ENCODE peak calls at places on chromosomes 5 and 9, in five cellular contexts. One of them, this sample, is unnamed.

GRCh38 chr9:22446589-22446949 is at the start of gene DMRTA1:
- DNase-seq in GM12878: no peak
- DNase-seq in omental fat pad: no peak
- DNase-seq in foreskin keratinocyte: peak
- DNase-seq in WTC11: peak
- DNase-seq in this sample: peak

GRCh38 chr5:166909040-166909439 is 1382.4 kb upstream of the WWC1 start:
- DNase-seq in WTC11: no peak
- DNase-seq in foreskin keratinocyte: peak
- DNase-seq in GM12878: no peak
- DNase-seq in omental fat pad: no peak
- DNase-seq in this sample: no peak

GRCh38 chr5:10662083-10662482 is 98.2 kb downstream of the ANKRD33B start:
- DNase-seq in WTC11: no peak
- DNase-seq in GM12878: no peak
- DNase-seq in omental fat pad: no peak
- DNase-seq in foreskin keratinocyte: no peak
- DNase-seq in this sample: no peak

GRCh38 chr5:32319392-32319791 is 6.7 kb upstream of the MTMR12 start:
- DNase-seq in GM12878: no peak
- DNase-seq in omental fat pad: no peak
- DNase-seq in WTC11: peak
- DNase-seq in foreskin keratinocyte: no peak
- DNase-seq in this sample: peak

GRCh38 chr5:6176294-6176693 is 202.1 kb downstream of the MED10 start:
- DNase-seq in WTC11: no peak
- DNase-seq in omental fat pad: no peak
- DNase-seq in GM12878: no peak
- DNase-seq in foreskin keratinocyte: no peak
- DNase-seq in this sample: no peak

GRCh38 chr5:154315756-154316155 is 125.2 kb downstream of the GALNT10 start:
- DNase-seq in GM12878: no peak
- DNase-seq in WTC11: no peak
- DNase-seq in foreskin keratinocyte: no peak
- DNase-seq in omental fat pad: no peak
- DNase-seq in this sample: no peak

GRCh38 chr5:138573949-138574670 is 1.1 kb downstream of the HSPA9 start:
- DNase-seq in foreskin keratinocyte: no peak
- DNase-seq in omental fat pad: no peak
- DNase-seq in GM12878: no peak
- DNase-seq in WTC11: no peak
- DNase-seq in this sample: no peak

GRCh38 chr9:106921989-106922388 is 59.0 kb downstream of the ZNF462 start:
- DNase-seq in GM12878: no peak
- DNase-seq in omental fat pad: no peak
- DNase-seq in WTC11: no peak
- DNase-seq in foreskin keratinocyte: no peak
- DNase-seq in this sample: no peak

GRCh38 chr5:82620957-82621600 is 342.9 kb upstream of the RPS23 start:
- DNase-seq in WTC11: no peak
- DNase-seq in foreskin keratinocyte: no peak
- DNase-seq in omental fat pad: no peak
- DNase-seq in GM12878: no peak
- DNase-seq in this sample: no peak

GRCh38 chr5:53024535-53024934 is 35.4 kb downstream of the ITGA2 start:
- DNase-seq in WTC11: no peak
- DNase-seq in GM12878: no peak
- DNase-seq in foreskin keratinocyte: no peak
- DNase-seq in omental fat pad: no peak
- DNase-seq in this sample: no peak

GRCh38 chr9:2291980-2292704 is 277.0 kb downstream of the SMARCA2 start:
- DNase-seq in foreskin keratinocyte: peak
- DNase-seq in GM12878: no peak
- DNase-seq in WTC11: no peak
- DNase-seq in omental fat pad: no peak
- DNase-seq in this sample: no peak

GRCh38 chr5:143019614-143020515 is 249.7 kb downstream of the ARHGAP26 start:
- DNase-seq in omental fat pad: no peak
- DNase-seq in WTC11: no peak
- DNase-seq in foreskin keratinocyte: no peak
- DNase-seq in GM12878: peak
- DNase-seq in this sample: no peak

GRCh38 chr5:107486489-107486888 is 184.2 kb downstream of the EFNA5 start:
- DNase-seq in omental fat pad: no peak
- DNase-seq in GM12878: peak
- DNase-seq in WTC11: no peak
- DNase-seq in foreskin keratinocyte: peak
- DNase-seq in this sample: no peak

GRCh38 chr9:131393622-131394463 is at the start of gene PRRC2B:
- DNase-seq in GM12878: no peak
- DNase-seq in WTC11: peak
- DNase-seq in foreskin keratinocyte: no peak
- DNase-seq in omental fat pad: peak
- DNase-seq in this sample: peak

GRCh38 chr5:115296130-115296997 is at the start of gene CCDC112:
- DNase-seq in WTC11: peak
- DNase-seq in GM12878: peak
- DNase-seq in foreskin keratinocyte: peak
- DNase-seq in omental fat pad: peak
- DNase-seq in this sample: peak

GRCh38 chr5:44987026-44987425 is 178.3 kb downstream of the MRPS30 start:
- DNase-seq in WTC11: no peak
- DNase-seq in foreskin keratinocyte: no peak
- DNase-seq in GM12878: no peak
- DNase-seq in omental fat pad: no peak
- DNase-seq in this sample: no peak

GRCh38 chr9:138083873-138084272 is 206.3 kb downstream of the CACNA1B start:
- DNase-seq in foreskin keratinocyte: no peak
- DNase-seq in GM12878: no peak
- DNase-seq in omental fat pad: no peak
- DNase-seq in WTC11: no peak
- DNase-seq in this sample: no peak

GRCh38 chr5:167849874-167850273 is 441.6 kb upstream of the WWC1 start:
- DNase-seq in omental fat pad: no peak
- DNase-seq in WTC11: no peak
- DNase-seq in GM12878: no peak
- DNase-seq in foreskin keratinocyte: no peak
- DNase-seq in this sample: no peak

GRCh38 chr9:136614967-136615623 is 47.6 kb upstream of the EGFL7 start:
- DNase-seq in GM12878: no peak
- DNase-seq in omental fat pad: no peak
- DNase-seq in foreskin keratinocyte: no peak
- DNase-seq in WTC11: peak
- DNase-seq in this sample: peak
- TF ChIP-seq CTCF in GM12878: no peak
- TF ChIP-seq CTCF in omental fat pad: no peak
- TF ChIP-seq CTCF in foreskin keratinocyte: peak
- TF ChIP-seq CTCF in WTC11: no peak
- TF ChIP-seq CTCF in this sample: no peak

GRCh38 chr5:158880514-158881001 is 219.2 kb downstream of the EBF1 start:
- DNase-seq in omental fat pad: no peak
- DNase-seq in GM12878: no peak
- DNase-seq in foreskin keratinocyte: no peak
- DNase-seq in WTC11: no peak
- DNase-seq in this sample: no peak
- TF ChIP-seq CTCF in omental fat pad: no peak
- TF ChIP-seq CTCF in GM12878: peak
- TF ChIP-seq CTCF in foreskin keratinocyte: peak
- TF ChIP-seq CTCF in WTC11: no peak
- TF ChIP-seq CTCF in this sample: no peak

GRCh38 chr5:165130656-165131055 is 1625.2 kb downstream of the MAT2B start:
- DNase-seq in foreskin keratinocyte: no peak
- DNase-seq in GM12878: no peak
- DNase-seq in omental fat pad: no peak
- DNase-seq in WTC11: no peak
- DNase-seq in this sample: no peak

DNA sequence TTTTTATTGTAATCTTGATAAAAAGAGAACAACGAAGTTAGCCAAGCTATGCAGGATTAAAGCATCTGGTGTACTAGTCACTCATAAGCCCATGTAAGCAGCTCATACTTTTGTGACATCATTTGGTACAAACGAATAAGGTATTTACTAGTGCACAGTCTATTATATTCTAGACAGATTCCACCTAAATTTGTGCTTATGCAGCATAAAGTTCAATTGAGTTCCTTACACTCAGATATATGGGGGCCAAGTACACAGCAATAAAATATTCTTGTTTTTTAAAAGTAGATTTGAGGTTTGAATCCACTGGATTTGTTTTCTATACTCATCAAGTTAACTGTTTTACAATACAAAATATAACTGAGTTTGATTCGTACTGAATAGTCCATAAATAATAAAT is 1621.2 kb downstream of the MAT2B start:
- DNase-seq in GM12878: no peak
- DNase-seq in foreskin keratinocyte: no peak
- DNase-seq in omental fat pad: no peak
- DNase-seq in WTC11: no peak
- DNase-seq in this sample: no peak
- TF ChIP-seq CTCF in GM12878: no peak
- TF ChIP-seq CTCF in foreskin keratinocyte: no peak
- TF ChIP-seq CTCF in omental fat pad: no peak
- TF ChIP-seq CTCF in WTC11: no peak
- TF ChIP-seq CTCF in this sample: no peak

GRCh38 chr5:140857177-140857986 is 1.7 kb downstream of the PCDHA10 start:
- DNase-seq in foreskin keratinocyte: no peak
- DNase-seq in GM12878: no peak
- DNase-seq in omental fat pad: no peak
- DNase-seq in WTC11: no peak
- DNase-seq in this sample: no peak

GRCh38 chr5:140857987-140858240 is 2.2 kb downstream of the PCDHA10 start:
- DNase-seq in omental fat pad: no peak
- DNase-seq in GM12878: no peak
- DNase-seq in WTC11: no peak
- DNase-seq in foreskin keratinocyte: no peak
- DNase-seq in this sample: no peak

DNA sequence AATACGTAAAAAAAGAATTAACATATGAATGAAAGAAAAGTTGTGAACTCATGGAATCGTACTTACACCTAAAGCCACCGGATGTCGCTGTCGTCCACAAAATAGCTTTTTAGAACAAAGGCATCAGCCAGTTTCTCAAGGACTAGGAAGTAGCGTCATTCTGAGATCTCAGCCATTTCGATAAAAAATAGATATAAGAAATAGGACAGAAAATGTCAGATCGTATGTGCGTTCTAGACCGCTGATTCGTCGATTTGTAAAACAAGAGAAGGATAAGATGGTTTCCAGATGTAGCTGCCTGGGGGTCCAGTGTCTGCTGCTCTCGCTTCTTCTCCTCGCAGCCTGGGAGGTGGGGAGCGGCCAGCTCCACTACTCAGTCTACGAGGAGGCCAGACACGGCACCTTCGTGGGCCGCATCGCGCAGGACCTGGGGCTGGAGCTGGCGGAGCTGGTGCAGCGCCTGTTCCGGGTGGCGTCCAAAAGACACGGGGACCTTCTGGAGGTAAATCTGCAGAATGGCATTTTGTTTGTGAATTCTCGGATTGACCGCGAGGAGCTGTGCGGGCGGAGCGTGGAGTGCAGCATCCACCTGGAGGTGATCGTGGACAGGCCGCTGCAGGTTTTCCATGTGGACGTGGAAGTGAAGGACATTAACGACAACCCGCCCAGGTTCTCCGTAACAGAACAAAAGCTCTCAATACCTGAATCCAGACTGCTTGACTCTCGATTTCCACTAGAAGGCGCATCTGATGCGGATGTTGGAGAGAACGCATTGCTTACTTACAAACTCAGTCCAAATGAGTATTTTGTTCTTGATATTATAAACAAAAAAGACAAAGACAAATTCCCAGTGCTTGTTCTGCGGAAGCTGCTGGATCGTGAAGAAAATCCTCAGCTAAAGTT is at the start of gene PCDHA10:
- DNase-seq in foreskin keratinocyte: no peak
- DNase-seq in omental fat pad: no peak
- DNase-seq in WTC11: peak
- DNase-seq in GM12878: no peak
- DNase-seq in this sample: no peak
- TF ChIP-seq CTCF in foreskin keratinocyte: no peak
- TF ChIP-seq CTCF in omental fat pad: no peak
- TF ChIP-seq CTCF in WTC11: peak
- TF ChIP-seq CTCF in GM12878: no peak
- TF ChIP-seq CTCF in this sample: peak

GRCh38 chr9:75027187-75028107 is 646 bp downstream of the CARNMT1 start:
- DNase-seq in omental fat pad: no peak
- DNase-seq in GM12878: no peak
- DNase-seq in foreskin keratinocyte: peak
- DNase-seq in WTC11: peak
- DNase-seq in this sample: peak
- TF ChIP-seq CTCF in omental fat pad: no peak
- TF ChIP-seq CTCF in GM12878: no peak
- TF ChIP-seq CTCF in foreskin keratinocyte: no peak
- TF ChIP-seq CTCF in WTC11: no peak
- TF ChIP-seq CTCF in this sample: peak

GRCh38 chr5:113340537-113340936 is 94.3 kb downstream of the TSSK1B start:
- DNase-seq in omental fat pad: no peak
- DNase-seq in foreskin keratinocyte: no peak
- DNase-seq in WTC11: no peak
- DNase-seq in GM12878: no peak
- DNase-seq in this sample: no peak
- TF ChIP-seq CTCF in omental fat pad: no peak
- TF ChIP-seq CTCF in foreskin keratinocyte: no peak
- TF ChIP-seq CTCF in WTC11: no peak
- TF ChIP-seq CTCF in GM12878: no peak
- TF ChIP-seq CTCF in this sample: peak

This sample was measured in H1.